ENCODE peak calls at places on chromosomes 3 and 15, in four cellular contexts. One of them, this sample, is unnamed.

GRCh38 chr15:88215249-88215648 is 41.3 kb downstream of the NTRK3 start:
- DNase-seq in PC-3: no peak
- DNase-seq in D721Med: no peak
- DNase-seq in tibial artery: no peak
- DNase-seq in this sample: no peak

GRCh38 chr3:15932348-15933300 is 134.8 kb upstream of the ANKRD28 start:
- DNase-seq in PC-3: no peak
- DNase-seq in D721Med: no peak
- DNase-seq in tibial artery: no peak
- DNase-seq in this sample: no peak

GRCh38 chr3:99499235-99499798 is 139.1 kb upstream of the COL8A1 start:
- DNase-seq in PC-3: peak
- DNase-seq in D721Med: no peak
- DNase-seq in tibial artery: peak
- DNase-seq in this sample: no peak

GRCh38 chr15:60392601-60392985 is 5.2 kb downstream of the ANXA2 start:
- DNase-seq in PC-3: peak
- DNase-seq in D721Med: no peak
- DNase-seq in tibial artery: no peak
- DNase-seq in this sample: no peak

GRCh38 chr15:100721758-100722550 is 119.6 kb downstream of the ASB7 start:
- DNase-seq in PC-3: peak
- DNase-seq in D721Med: no peak
- DNase-seq in tibial artery: peak
- DNase-seq in this sample: no peak

GRCh38 chr3:119575507-119575906 is 3.8 kb upstream of the ADPRH start:
- DNase-seq in PC-3: peak
- DNase-seq in D721Med: no peak
- DNase-seq in tibial artery: no peak
- DNase-seq in this sample: no peak

GRCh38 chr3:54538346-54538745 is 389.5 kb downstream of the LRTM1 start:
- DNase-seq in PC-3: no peak
- DNase-seq in D721Med: no peak
- DNase-seq in tibial artery: no peak
- DNase-seq in this sample: no peak

GRCh38 chr3:61562042-61562809 is 855 bp downstream of the PTPRG start:
- DNase-seq in PC-3: no peak
- DNase-seq in D721Med: no peak
- DNase-seq in tibial artery: peak
- DNase-seq in this sample: peak

GRCh38 chr15:74215958-74216357 is 13.4 kb upstream of the STRA6 start:
- DNase-seq in PC-3: no peak
- DNase-seq in D721Med: no peak
- DNase-seq in tibial artery: no peak
- DNase-seq in this sample: no peak

GRCh38 chr3:190076601-190077444 is 43.9 kb downstream of the P3H2 start:
- DNase-seq in PC-3: peak
- DNase-seq in D721Med: no peak
- DNase-seq in tibial artery: peak
- DNase-seq in this sample: no peak

GRCh38 chr3:70744536-70744935 is 432.1 kb upstream of the MDFIC2 start:
- DNase-seq in PC-3: no peak
- DNase-seq in D721Med: no peak
- DNase-seq in tibial artery: no peak
- DNase-seq in this sample: no peak

GRCh38 chr3:103949690-103950089 is 1417.0 kb upstream of the ALCAM start:
- DNase-seq in PC-3: peak
- DNase-seq in D721Med: no peak
- DNase-seq in tibial artery: no peak
- DNase-seq in this sample: no peak

GRCh38 chr3:71048948-71049347 is 534.6 kb downstream of the FOXP1 start:
- DNase-seq in PC-3: peak
- DNase-seq in D721Med: no peak
- DNase-seq in tibial artery: no peak
- DNase-seq in this sample: no peak

GRCh38 chr3:178498866-178499265 is 37.4 kb upstream of the KCNMB2 start:
- DNase-seq in PC-3: no peak
- DNase-seq in D721Med: no peak
- DNase-seq in tibial artery: no peak
- DNase-seq in this sample: no peak

GRCh38 chr3:182509312-182509711 is 284.0 kb upstream of the ATP11B start:
- DNase-seq in PC-3: no peak
- DNase-seq in D721Med: no peak
- DNase-seq in tibial artery: no peak
- DNase-seq in this sample: no peak

GRCh38 chr3:21392521-21392920 is 358.5 kb downstream of the ZNF385D start:
- DNase-seq in PC-3: peak
- DNase-seq in D721Med: no peak
- DNase-seq in tibial artery: no peak
- DNase-seq in this sample: no peak

GRCh38 chr3:177306252-177306651 is 109.0 kb upstream of the TBL1XR1 start:
- DNase-seq in PC-3: peak
- DNase-seq in D721Med: no peak
- DNase-seq in tibial artery: no peak
- DNase-seq in this sample: no peak

GRCh38 chr3:106610362-106610997 is 741.7 kb upstream of the CBLB start:
- DNase-seq in PC-3: peak
- DNase-seq in D721Med: no peak
- DNase-seq in tibial artery: no peak
- DNase-seq in this sample: no peak

GRCh38 chr3:129271674-129272073 is 7.0 kb upstream of the HMCES start:
- DNase-seq in PC-3: no peak
- DNase-seq in D721Med: no peak
- DNase-seq in tibial artery: no peak
- DNase-seq in this sample: no peak

GRCh38 chr15:24955549-24955929 is 752 bp downstream of the SNRPN start:
- DNase-seq in PC-3: no peak
- DNase-seq in D721Med: no peak
- DNase-seq in tibial artery: no peak
- DNase-seq in this sample: no peak

GRCh38 chr3:185936814-185937688 is 763 bp downstream of the TRA2B start:
- DNase-seq in PC-3: peak
- DNase-seq in D721Med: peak
- DNase-seq in tibial artery: peak
- DNase-seq in this sample: peak

GRCh38 chr3:32780735-32781210 is 37.0 kb upstream of the TRIM71 start:
- DNase-seq in PC-3: peak
- DNase-seq in D721Med: no peak
- DNase-seq in tibial artery: peak
- DNase-seq in this sample: no peak

This sample was measured in GM12891.